ENCODE peak calls at places on chromosomes 3 and 15, in seven cellular contexts. C is GM23338, X is SK-N-SH, K is HCT116, N is neural progenitor cell, I is PC-3, B is GM23248. A is an unnamed sample.

GRCh38 chr3:21509706-21510105 is 241.3 kb downstream of the ZNF385D start:
- DNase-seq in I (no peak), B (peak; percentile 18), N (no peak), K (no peak), C (no peak), X (no peak), A (no peak)

GRCh38 chr15:90382305-90382704 is 5.7 kb upstream of the IQGAP1 start:
- DNase-seq in B (no peak), X (no peak), K (no peak), I (no peak), C (no peak), N (no peak), A (no peak)

GRCh38 chr15:67033012-67033411 is 32.4 kb upstream of the SMAD3 start:
- DNase-seq in N (no peak), C (peak; percentile 62), I (no peak), X (no peak), K (no peak), B (no peak), A (no peak)

GRCh38 chr3:66991478-66991877 is 6.6 kb upstream of the KBTBD8 start:
- DNase-seq in N (no peak), C (no peak), I (peak; percentile 31), B (peak; percentile 69), K (no peak), X (no peak), A (no peak)

GRCh38 chr3:184874709-184875644 is 63.0 kb downstream of the VPS8 start:
- DNase-seq in K (peak; percentile 8), X (peak; percentile 47), N (peak; percentile 46), I (peak; percentile 63), B (peak; percentile 53), C (peak; percentile 75), A (peak; percentile 45)

GRCh38 chr3:146125946-146126345 is 35.0 kb downstream of the PLOD2 start:
- DNase-seq in C (no peak), B (peak; percentile 95), K (no peak), I (peak; percentile 75), N (no peak), X (no peak), A (no peak)

GRCh38 chr3:113914646-113915045 is 33.2 kb upstream of the ZDHHC23 start:
- DNase-seq in N (no peak), K (no peak), X (no peak), I (no peak), C (no peak), B (peak; percentile 90), A (no peak)

GRCh38 chr3:139281096-139281495 is 62.7 kb upstream of the MRPS22 start:
- DNase-seq in I (no peak), X (no peak), N (no peak), B (peak; percentile 92), K (no peak), C (no peak), A (no peak)

GRCh38 chr15:90681480-90681879 is 35.7 kb upstream of the BLM start:
- DNase-seq in X (no peak), K (no peak), I (peak; percentile 69), N (no peak), B (peak; percentile 92), C (no peak), A (no peak)

GRCh38 chr15:60787737-60788513 is 309.0 kb upstream of the ICE2 start:
- DNase-seq in N (no peak), X (no peak), C (peak; percentile 66), B (peak; percentile 33), I (peak; percentile 2), K (no peak), A (peak; percentile 9)

GRCh38 chr15:55250392-55250791 is 39.2 kb downstream of the RAB27A start:
- DNase-seq in K (no peak), I (peak; percentile 8), B (peak; percentile 87), X (no peak), N (no peak), C (no peak), A (no peak)

GRCh38 chr15:73851679-73852078 is 21.7 kb upstream of the TBC1D21 start:
- DNase-seq in K (peak; percentile 22), B (peak; percentile 64), C (peak; percentile 94), I (peak; percentile 68), X (no peak), N (peak; percentile 91), A (peak; percentile 53)

DNA sequence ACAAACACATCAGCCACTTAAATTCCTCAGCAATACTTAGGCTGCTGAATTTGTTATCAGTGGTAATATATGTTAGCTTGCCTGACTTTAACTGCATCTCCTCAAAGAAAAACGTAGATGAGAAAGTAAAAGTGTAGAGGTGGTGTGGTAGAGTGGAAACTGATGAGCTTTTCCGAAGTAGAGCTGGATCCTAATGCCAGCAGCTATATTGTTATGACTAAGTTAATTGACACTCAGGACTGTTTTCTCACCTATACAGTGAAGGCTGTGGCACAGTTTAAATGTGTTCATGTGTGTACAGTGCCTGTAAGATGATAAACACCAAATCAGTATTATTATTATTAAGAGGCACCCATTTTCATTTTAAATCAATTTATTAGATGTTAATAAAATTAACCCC is 174.9 kb downstream of the TNIK start:
- DNase-seq in C (no peak), K (no peak), B (peak; percentile 38), I (no peak), X (no peak), N (no peak), A (no peak)
- H3K4me3 ChIP-seq in C (no peak overlapping the region), K (no peak overlapping the region), B (peak overlapping the region; percentile 61), I (no peak overlapping the region), X (no peak overlapping the region), N (no peak overlapping the region), A (no peak overlapping the region)

GRCh38 chr3:129106866-129107565 is 14.6 kb downstream of the RAB43 start:
- DNase-seq in X (no peak), B (no peak), N (no peak), C (no peak), I (no peak), K (no peak), A (no peak)

GRCh38 chr3:129107793-129108192 is 13.8 kb downstream of the RAB43 start:
- DNase-seq in C (no peak), N (no peak), I (no peak), B (no peak), K (no peak), X (no peak), A (no peak)

GRCh38 chr3:129105862-129106261 is 15.7 kb downstream of the RAB43 start:
- DNase-seq in B (no peak), C (no peak), X (no peak), K (no peak), N (no peak), I (no peak), A (no peak)

GRCh38 chr3:129104498-129105079 is 17.0 kb downstream of the RAB43 start:
- DNase-seq in I (no peak), B (no peak), N (no peak), X (peak; percentile 3), K (no peak), C (no peak), A (no peak)

GRCh38 chr3:129106320-129106719 is 15.3 kb downstream of the RAB43 start:
- DNase-seq in X (no peak), K (no peak), N (peak; percentile 28), B (no peak), I (peak; percentile 3), C (no peak), A (no peak)
- TF ChIP-seq EZH2phosphoT487 in X (no peak), K (no peak), N (no peak), B (no peak), I (no peak), C (no peak), A (no peak)

GRCh38 chr15:101036189-101036588 is 117.0 kb downstream of the LRRK1 start:
- DNase-seq in C (no peak), B (no peak), K (no peak), N (no peak), I (no peak), X (no peak), A (no peak)
- H3K4me2 ChIP-seq in C (no peak overlapping the region), B (no peak overlapping the region), K (no peak overlapping the region), N (no peak overlapping the region), I (no peak overlapping the region), X (no peak overlapping the region), A (no peak overlapping the region)

GRCh38 chr3:144265527-144266100 is 294.0 kb downstream of the DIPK2A start:
- DNase-seq in C (no peak), X (no peak), I (no peak), N (no peak), B (peak; percentile 4), K (no peak), A (no peak)
- H3K4me3 ChIP-seq in C (no peak overlapping the region), X (no peak overlapping the region), I (no peak overlapping the region), N (no peak overlapping the region), B (no peak overlapping the region), K (no peak overlapping the region), A (no peak overlapping the region)

GRCh38 chr3:169658311-169658931 is 5.1 kb downstream of the MECOM start:
- DNase-seq in C (peak; percentile 57), B (no peak), N (peak; percentile 54), K (no peak), I (no peak), X (peak; percentile 26), A (no peak)
- TF ChIP-seq EZH2phosphoT487 in C (no peak), B (no peak), N (peak; percentile 39), K (no peak), I (no peak), X (no peak), A (no peak)

GRCh38 chr3:126766653-126767052 is 62.6 kb downstream of the CHCHD6 start:
- DNase-seq in X (no peak), K (no peak), N (no peak), C (no peak), B (no peak), I (no peak), A (no peak)
- H3K4me2 ChIP-seq in X (no peak overlapping the region), K (no peak overlapping the region), N (no peak overlapping the region), C (no peak overlapping the region), B (no peak overlapping the region), I (no peak overlapping the region), A (no peak overlapping the region)

DNA sequence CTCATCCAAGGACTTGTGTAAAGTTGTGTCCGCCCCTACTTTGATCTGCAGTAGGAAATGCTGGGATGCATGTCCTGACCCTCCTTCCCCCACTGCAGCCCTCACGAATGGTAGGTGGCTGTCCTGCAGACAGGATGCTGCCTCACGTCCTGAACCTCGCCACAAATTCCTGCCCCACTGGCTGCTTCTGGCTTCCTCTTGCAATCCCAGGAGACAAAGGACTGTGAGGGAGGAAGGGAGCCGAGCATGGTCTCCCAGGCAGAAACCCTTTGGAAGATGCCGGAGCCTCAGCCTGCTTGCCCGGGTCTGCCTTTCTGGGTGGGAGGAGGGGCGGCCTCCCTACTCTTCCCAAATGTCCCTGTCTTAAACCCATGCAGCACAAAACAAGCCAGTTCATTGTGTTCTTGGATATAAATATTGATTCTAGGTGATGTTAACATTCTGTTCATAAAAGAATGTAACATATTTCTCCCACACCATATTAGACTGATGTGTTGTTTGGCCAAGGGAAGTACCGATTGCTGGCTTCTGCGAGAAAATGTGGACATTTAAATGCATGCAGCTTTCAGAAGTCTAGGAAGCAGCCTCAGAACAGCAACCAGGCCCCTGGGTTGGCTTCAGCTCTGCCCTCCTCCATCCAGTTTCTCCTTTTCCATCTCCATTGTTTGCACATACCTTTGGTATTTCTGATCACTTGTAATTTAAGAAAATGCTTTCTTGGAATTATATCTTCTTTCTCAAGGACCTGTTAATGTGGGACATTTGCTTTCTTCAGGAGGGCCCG is 75.3 kb downstream of the HMG20A start:
- DNase-seq in N (peak; percentile 44), C (peak; percentile 69), B (peak; percentile 63), X (no peak), K (no peak), I (no peak), A (no peak)
- H3K4me3 ChIP-seq in N (no peak overlapping the region), C (peak overlapping the region; percentile 15), B (peak overlapping the region; percentile 51), X (no peak overlapping the region), K (no peak overlapping the region), I (no peak overlapping the region), A (no peak overlapping the region)